ENCODE peak calls at places on chromosomes 3 and 15, in nine cellular contexts. W, E, F, I, Z, T, J, O and G are unnamed samples.

GRCh38 chr3:81425198-81425868 is 336.1 kb downstream of the GBE1 start:
- DNase-seq in J (no peak), W (no peak), E (no peak), I (no peak), Z (no peak), F (peak; percentile 0), O (no peak), T (no peak), G (no peak)

GRCh38 chr15:41862515-41863116 is 24.0 kb downstream of the PLA2G4B start:
- DNase-seq in E (no peak), W (no peak), T (peak; percentile 84), I (no peak), O (no peak), J (no peak), F (no peak), Z (no peak), G (no peak)

GRCh38 chr3:48400824-48401433 is 28.9 kb downstream of the FBXW12 start:
- DNase-seq in Z (no peak), W (peak; percentile 86), O (peak; percentile 86), F (peak; percentile 68), E (peak; percentile 46), T (no peak), I (peak; percentile 73), J (peak; percentile 75), G (peak; percentile 56)

GRCh38 chr15:41936649-41937567 is 35.4 kb downstream of the EHD4 start:
- DNase-seq in O (peak; percentile 66), F (no peak), E (peak; percentile 64), W (peak; percentile 55), Z (no peak), J (peak; percentile 72), T (no peak), I (no peak), G (no peak)

GRCh38 chr3:122668930-122669730 is 11.5 kb upstream of the PARP14 start:
- DNase-seq in E (no peak), T (no peak), O (peak; percentile 40), F (peak; percentile 62), W (no peak), I (no peak), J (no peak), Z (peak; percentile 32), G (no peak)

GRCh38 chr3:140394488-140395133 is 283.3 kb upstream of the TRIM42 start:
- DNase-seq in W (no peak), O (no peak), T (no peak), Z (no peak), E (no peak), J (no peak), F (peak; percentile 29), I (no peak), G (no peak)

GRCh38 chr3:174633342-174633741 is 225.8 kb upstream of the NAALADL2 start:
- DNase-seq in T (no peak), E (no peak), Z (no peak), W (no peak), I (no peak), F (no peak), J (no peak), O (no peak), G (no peak)

GRCh38 chr3:130935761-130936160 is 41.9 kb downstream of the ATP2C1 start:
- DNase-seq in I (no peak), Z (no peak), J (no peak), O (no peak), T (no peak), E (no peak), W (no peak), F (peak; percentile 16), G (no peak)

GRCh38 chr15:52295421-52295991 is at the start of gene MYO5C:
- DNase-seq in Z (no peak), I (no peak), F (peak; percentile 89), J (no peak), E (peak; percentile 80), T (peak; percentile 93), O (no peak), W (no peak), G (peak; percentile 84)

GRCh38 chr3:69082805-69083204 is 1.9 kb upstream of the ARL6IP5 start:
- DNase-seq in F (peak; percentile 8), Z (no peak), O (peak; percentile 62), W (peak; percentile 69), T (no peak), I (peak; percentile 81), J (no peak), E (no peak), G (no peak)

GRCh38 chr3:59774613-59775012 is 724.8 kb upstream of the CFAP20DC start:
- DNase-seq in O (no peak), W (no peak), J (no peak), E (no peak), F (peak; percentile 6), I (no peak), T (no peak), Z (peak; percentile 57), G (no peak)

GRCh38 chr3:42819351-42819965 is 10.2 kb downstream of the ACKR2 start:
- DNase-seq in E (no peak), Z (no peak), T (no peak), F (no peak), I (no peak), W (no peak), O (no peak), J (no peak), G (no peak)

GRCh38 chr3:155323063-155323666 is 29.7 kb upstream of the STRIT1 start:
- DNase-seq in F (peak; percentile 64), I (no peak), E (peak; percentile 12), J (no peak), W (peak; percentile 55), T (no peak), Z (peak; percentile 64), O (peak; percentile 34), G (no peak)

GRCh38 chr15:58684751-58685150 is 64.8 kb downstream of the ADAM10 start:
- DNase-seq in Z (no peak), I (no peak), W (no peak), O (no peak), T (no peak), F (no peak), E (no peak), J (no peak), G (no peak)

GRCh38 chr15:63156086-63156707 is 1.1 kb downstream of the RPS27L start:
- DNase-seq in E (no peak), J (no peak), O (no peak), T (no peak), I (no peak), F (no peak), W (no peak), Z (no peak), G (no peak)

GRCh38 chr3:143627336-143627735 is 220.9 kb downstream of the SLC9A9 start:
- DNase-seq in W (no peak), E (no peak), J (no peak), Z (no peak), T (no peak), I (no peak), O (no peak), F (no peak), G (no peak)

GRCh38 chr3:58637509-58637908 is 29.1 kb downstream of the FAM3D start:
- DNase-seq in W (no peak), E (no peak), I (no peak), J (no peak), Z (no peak), T (no peak), F (no peak), O (no peak), G (no peak)

GRCh38 chr3:73409405-73409804 is 215.3 kb downstream of the PDZRN3 start:
- DNase-seq in Z (no peak), J (no peak), W (no peak), O (no peak), E (no peak), F (no peak), T (no peak), I (no peak), G (no peak)

GRCh38 chr3:12444582-12445468 is 39.5 kb upstream of the TSEN2 start:
- DNase-seq in F (peak; percentile 44), E (no peak), I (no peak), T (no peak), O (no peak), W (no peak), Z (no peak), J (peak; percentile 36), G (no peak)

GRCh38 chr15:74752011-74752410 is 3.4 kb downstream of the CYP1A2 start:
- DNase-seq in I (no peak), E (no peak), Z (no peak), T (no peak), O (no peak), F (no peak), J (no peak), W (no peak), G (no peak)

GRCh38 chr3:7307410-7307809 is 446.5 kb downstream of the GRM7 start:
- DNase-seq in I (no peak), W (no peak), T (no peak), Z (no peak), F (no peak), O (no peak), J (no peak), E (no peak), G (no peak)

GRCh38 chr3:111012388-111013248 is 59.0 kb upstream of the NECTIN3 start:
- DNase-seq in O (no peak), E (no peak), J (no peak), Z (no peak), W (no peak), F (no peak), I (no peak), T (no peak), G (no peak)
- TF ChIP-seq CTCF in O (no peak), E (no peak), J (no peak), Z (no peak), W (no peak), F (no peak), I (no peak), T (peak; percentile 15), G (peak; percentile 45)

DNA sequence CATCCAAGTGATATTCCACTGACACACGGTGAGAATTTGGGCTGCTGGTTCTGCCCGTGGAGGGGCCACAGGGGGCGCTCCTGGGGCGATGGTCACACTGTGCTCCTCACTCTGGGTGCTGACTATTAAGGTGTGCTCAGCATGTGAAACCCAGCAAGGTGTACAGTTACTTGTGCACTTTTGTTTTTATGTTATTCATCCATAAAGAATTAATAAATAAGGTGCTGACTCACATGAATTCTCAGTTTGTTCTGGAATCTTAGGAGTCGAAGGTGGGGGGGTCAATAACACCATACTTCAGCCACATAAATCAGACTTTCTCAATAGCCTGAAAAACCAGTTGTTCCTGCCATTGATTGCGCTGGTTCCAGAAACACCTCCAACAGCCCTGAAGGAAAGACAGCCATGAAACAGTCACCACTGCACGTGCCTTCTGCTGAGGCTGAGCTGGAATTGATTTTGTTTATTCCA is 53.5 kb upstream of the SPATA12 start:
- DNase-seq in O (no peak), E (no peak), I (no peak), W (no peak), T (peak; percentile 28), Z (no peak), F (peak; percentile 72), J (no peak), G (no peak)
- TF ChIP-seq CTCF in O (peak; percentile 27), E (no peak), I (no peak), W (peak; percentile 25), T (peak; percentile 20), Z (peak; percentile 36), F (no peak), J (no peak), G (peak; percentile 33)

GRCh38 chr15:98581715-98582114 is 66.6 kb upstream of the IGF1R start:
- DNase-seq in O (no peak), T (no peak), Z (no peak), W (no peak), E (no peak), I (no peak), F (peak; percentile 33), J (no peak), G (no peak)
- TF ChIP-seq CTCF in O (no peak), T (no peak), Z (peak; percentile 41), W (no peak), E (no peak), I (no peak), F (peak; percentile 39), J (no peak), G (peak; percentile 65)

GRCh38 chr3:61894988-61895935 is 333.9 kb downstream of the PTPRG start:
- DNase-seq in W (peak; percentile 68), T (no peak), J (no peak), F (peak; percentile 75), Z (peak; percentile 58), E (peak; percentile 79), O (peak; percentile 73), I (peak; percentile 61), G (no peak)
- TF ChIP-seq CTCF in W (no peak), T (no peak), J (no peak), F (no peak), Z (no peak), E (no peak), O (no peak), I (no peak), G (peak; percentile 16)